ENCODE peak calls at places on chromosomes 16 and 17, in six cellular contexts. One of them, this sample, is unnamed.

GRCh38 chr17:16199093-16199492 is 16.2 kb downstream of the NCOR1 start:
- DNase-seq in foreskin fibroblast: no peak
- DNase-seq in NCI-H1694: no peak
- DNase-seq in HuH-7.5: no peak
- DNase-seq in body of pancreas: no peak
- DNase-seq in psoas muscle: no peak
- DNase-seq in this sample: no peak

GRCh38 chr17:65185060-65185459 is 47.9 kb downstream of the RGS9 start:
- DNase-seq in foreskin fibroblast: no peak
- DNase-seq in NCI-H1694: no peak
- DNase-seq in HuH-7.5: no peak
- DNase-seq in body of pancreas: no peak
- DNase-seq in psoas muscle: no peak
- DNase-seq in this sample: no peak

GRCh38 chr16:11263737-11264136 is 5.4 kb downstream of the TNP2 start:
- DNase-seq in foreskin fibroblast: no peak
- DNase-seq in NCI-H1694: no peak
- DNase-seq in HuH-7.5: no peak
- DNase-seq in body of pancreas: no peak
- DNase-seq in psoas muscle: no peak
- DNase-seq in this sample: no peak

GRCh38 chr17:73952498-73953205 is 250.8 kb upstream of the RPL38 start:
- DNase-seq in foreskin fibroblast: no peak
- DNase-seq in NCI-H1694: no peak
- DNase-seq in HuH-7.5: no peak
- DNase-seq in body of pancreas: peak
- DNase-seq in psoas muscle: peak
- DNase-seq in this sample: no peak

GRCh38 chr17:55743103-55743679 is 7.7 kb upstream of the PCTP start:
- DNase-seq in foreskin fibroblast: no peak
- DNase-seq in NCI-H1694: no peak
- DNase-seq in HuH-7.5: no peak
- DNase-seq in body of pancreas: peak
- DNase-seq in psoas muscle: no peak
- DNase-seq in this sample: no peak

GRCh38 chr16:240559-240958 is 5.9 kb downstream of the FAM234A start:
- DNase-seq in foreskin fibroblast: no peak
- DNase-seq in NCI-H1694: no peak
- DNase-seq in HuH-7.5: no peak
- DNase-seq in body of pancreas: no peak
- DNase-seq in psoas muscle: no peak
- DNase-seq in this sample: no peak

GRCh38 chr16:89700649-89701424 is 668 bp downstream of the SPATA2L start:
- DNase-seq in foreskin fibroblast: peak
- DNase-seq in NCI-H1694: no peak
- DNase-seq in HuH-7.5: peak
- DNase-seq in body of pancreas: peak
- DNase-seq in psoas muscle: peak
- DNase-seq in this sample: peak

GRCh38 chr17:7225711-7226331 is 6.1 kb downstream of the ACADVL start:
- DNase-seq in foreskin fibroblast: no peak
- DNase-seq in NCI-H1694: no peak
- DNase-seq in HuH-7.5: no peak
- DNase-seq in body of pancreas: no peak
- DNase-seq in psoas muscle: no peak
- DNase-seq in this sample: no peak

GRCh38 chr17:19987897-19988296 is 10.3 kb upstream of the AKAP10 start:
- DNase-seq in foreskin fibroblast: no peak
- DNase-seq in NCI-H1694: no peak
- DNase-seq in HuH-7.5: no peak
- DNase-seq in body of pancreas: no peak
- DNase-seq in psoas muscle: no peak
- DNase-seq in this sample: no peak

GRCh38 chr17:74444406-74444805 is 12.5 kb downstream of the GPRC5C start:
- DNase-seq in foreskin fibroblast: no peak
- DNase-seq in NCI-H1694: no peak
- DNase-seq in HuH-7.5: no peak
- DNase-seq in body of pancreas: peak
- DNase-seq in psoas muscle: peak
- DNase-seq in this sample: no peak

GRCh38 chr16:57762365-57763289 is 27.1 kb downstream of the KATNB1 start:
- DNase-seq in foreskin fibroblast: no peak
- DNase-seq in NCI-H1694: no peak
- DNase-seq in HuH-7.5: no peak
- DNase-seq in body of pancreas: no peak
- DNase-seq in psoas muscle: peak
- DNase-seq in this sample: no peak

GRCh38 chr17:79925242-79925957 is 86.2 kb upstream of the CBX4 start:
- DNase-seq in foreskin fibroblast: peak
- DNase-seq in NCI-H1694: no peak
- DNase-seq in HuH-7.5: no peak
- DNase-seq in body of pancreas: peak
- DNase-seq in psoas muscle: peak
- DNase-seq in this sample: peak

This sample was measured in fibroblast of lung.